ENCODE peak calls at places on chromosome 10, in four cellular contexts. A is K562, Q is GM12878, T is HepG2. X is an unnamed sample.

GRCh38 chr10:120503695-120504094 is 46.7 kb downstream of the PLPP4 start:
- DNase-seq in T (no peak), Q (no peak), A (no peak), X (no peak)

GRCh38 chr10:73953665-73954064 is 42.7 kb downstream of the PLAU start:
- DNase-seq in T (no peak), A (no peak), Q (no peak), X (no peak)

GRCh38 chr10:118163227-118163626 is 116.5 kb upstream of the RAB11FIP2 start:
- DNase-seq in T (no peak), Q (no peak), A (no peak), X (no peak)

GRCh38 chr10:128518000-128518399 is 391.8 kb upstream of the MKI67 start:
- DNase-seq in A (no peak), T (no peak), Q (no peak), X (no peak)

GRCh38 chr10:77524300-77524711 is 113.3 kb downstream of the KCNMA1 start:
- DNase-seq in T (no peak), Q (no peak), A (no peak), X (no peak)

GRCh38 chr10:18400201-18400910 is 251.0 kb downstream of the NSUN6 start:
- DNase-seq in Q (peak), A (peak), T (peak), X (peak)

GRCh38 chr10:117386805-117387204 is 11.6 kb upstream of the PDZD8 start:
- DNase-seq in T (no peak), A (no peak), Q (no peak), X (no peak)

GRCh38 chr10:99765672-99766071 is 16.8 kb upstream of the ABCC2 start:
- DNase-seq in A (no peak), T (no peak), Q (peak), X (no peak)

GRCh38 chr10:103238506-103239252 is 7.0 kb upstream of the RPEL1 start:
- DNase-seq in T (peak), A (no peak), Q (no peak), X (peak)

GRCh38 chr10:72540193-72540807 is 85.6 kb downstream of the MICU1 start:
- DNase-seq in Q (no peak), A (no peak), T (no peak), X (no peak)

GRCh38 chr10:116697816-116698215 is 44.5 kb downstream of the HSPA12A start:
- DNase-seq in A (no peak), T (no peak), Q (no peak), X (no peak)

GRCh38 chr10:81101062-81101461 is 563.4 kb downstream of the SH2D4B start:
- DNase-seq in A (no peak), Q (no peak), T (no peak), X (no peak)

GRCh38 chr10:103745264-103746247 is 109.8 kb downstream of the SH3PXD2A start:
- DNase-seq in T (no peak), Q (no peak), A (no peak), X (no peak)

GRCh38 chr10:31908157-31908556 is 20.5 kb downstream of the ARHGAP12 start:
- DNase-seq in A (no peak), Q (no peak), T (no peak), X (no peak)

GRCh38 chr10:111148025-111148424 is 71.2 kb downstream of the ADRA2A start:
- DNase-seq in A (no peak), Q (no peak), T (no peak), X (no peak)

GRCh38 chr10:24707445-24707844 is 16.2 kb downstream of the ARHGAP21 start:
- DNase-seq in T (no peak), Q (no peak), A (no peak), X (no peak)

GRCh38 chr10:110544958-110545537 is 22.4 kb upstream of the SMC3 start:
- DNase-seq in T (no peak), Q (no peak), A (no peak), X (no peak)

GRCh38 chr10:815338-816104 is 116.0 kb downstream of the LARP4B start:
- DNase-seq in A (no peak), T (no peak), Q (no peak), X (no peak)

GRCh38 chr10:64115471-64115870 is 594.3 kb downstream of the REEP3 start:
- DNase-seq in A (no peak), Q (no peak), T (no peak), X (no peak)

GRCh38 chr10:77959384-77959783 is 32.8 kb upstream of the DLG5 start:
- DNase-seq in A (no peak), Q (no peak), T (no peak), X (no peak)

GRCh38 chr10:63829020-63829419 is 307.8 kb downstream of the REEP3 start:
- DNase-seq in Q (no peak), A (no peak), T (no peak), X (no peak)

GRCh38 chr10:13703997-13704536 is 117.3 kb downstream of the PRPF18 start:
- DNase-seq in T (no peak), Q (no peak), A (no peak), X (no peak)
- TF ChIP-seq CREM in T (no peak), Q (no peak), A (no peak), X (no peak)

GRCh38 chr10:97426776-97427570 is 982 bp downstream of the PGAM1 start:
- DNase-seq in T (no peak), A (no peak), Q (no peak), X (no peak)
- TF ChIP-seq CREM in T (no peak), A (no peak), Q (no peak), X (no peak)

DNA sequence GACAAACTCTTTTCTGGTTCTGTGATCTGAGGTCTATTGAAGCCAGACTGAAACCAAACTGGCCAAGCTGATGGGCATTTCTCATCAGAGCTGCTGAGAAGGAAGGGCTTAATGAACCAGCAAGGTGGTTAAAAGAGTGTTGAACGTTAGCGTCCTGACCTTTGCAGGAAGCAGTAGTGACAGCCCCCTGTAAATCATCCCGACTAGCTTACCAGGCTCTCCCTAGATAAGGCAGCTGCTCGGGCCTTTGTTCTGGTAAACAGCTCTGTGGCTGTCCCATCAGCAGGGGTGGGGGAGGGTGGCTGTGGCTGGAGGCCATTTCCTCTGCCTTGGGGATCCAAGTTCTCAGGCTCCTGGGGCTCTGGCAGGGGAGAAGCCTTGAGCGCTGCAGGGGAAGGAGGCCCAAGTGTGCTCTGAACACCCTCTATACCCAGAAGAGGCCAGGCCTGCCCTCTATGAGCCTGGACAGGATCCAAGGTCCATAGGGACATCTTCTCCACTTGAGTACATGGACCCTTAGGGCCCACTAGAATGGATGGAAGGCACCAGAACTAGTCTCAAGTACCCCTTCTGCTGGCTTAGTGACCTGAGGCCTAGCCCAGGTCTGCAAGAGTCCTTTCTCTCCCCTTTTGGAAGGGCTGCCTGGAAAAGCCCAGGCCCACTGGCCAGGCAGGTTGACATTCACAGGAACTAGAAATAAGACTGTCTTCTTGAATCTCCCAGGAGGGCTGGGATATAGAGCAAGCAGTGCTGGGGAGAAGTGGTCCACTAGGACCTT is 134.6 kb downstream of the ARHGAP22 start:
- DNase-seq in T (no peak), A (peak), Q (no peak), X (no peak)
- TF ChIP-seq CREM in T (no peak), A (peak), Q (no peak), X (no peak)

GRCh38 chr10:94223702-94224370 is 138.9 kb downstream of the NOC3L start:
- DNase-seq in T (no peak), A (no peak), Q (no peak), X (no peak)
- TF ChIP-seq CREM in T (no peak), A (no peak), Q (no peak), X (no peak)

DNA sequence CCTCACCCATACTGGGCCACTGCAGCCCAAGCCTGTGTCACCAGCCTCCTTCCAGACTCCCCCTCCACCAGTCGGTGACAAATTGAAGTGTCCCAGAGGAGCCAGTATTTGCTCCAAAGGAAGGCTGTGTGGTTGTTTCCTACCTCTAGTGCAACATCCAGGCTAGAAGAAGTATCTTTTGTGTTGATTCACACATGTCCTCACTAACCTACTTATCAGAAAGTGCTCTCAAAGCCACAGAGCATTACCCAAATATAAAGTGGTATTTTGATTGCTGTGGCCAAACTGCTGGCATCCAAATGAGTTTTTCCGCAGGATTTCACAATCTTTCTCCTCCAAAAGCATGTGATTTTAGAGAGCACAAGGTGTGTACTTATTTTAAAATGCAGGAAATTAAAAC is 134.8 kb downstream of the CUL2 start:
- DNase-seq in T (no peak), A (no peak), Q (no peak), X (no peak)
- TF ChIP-seq CREM in T (no peak), A (no peak), Q (no peak), X (no peak)

DNA sequence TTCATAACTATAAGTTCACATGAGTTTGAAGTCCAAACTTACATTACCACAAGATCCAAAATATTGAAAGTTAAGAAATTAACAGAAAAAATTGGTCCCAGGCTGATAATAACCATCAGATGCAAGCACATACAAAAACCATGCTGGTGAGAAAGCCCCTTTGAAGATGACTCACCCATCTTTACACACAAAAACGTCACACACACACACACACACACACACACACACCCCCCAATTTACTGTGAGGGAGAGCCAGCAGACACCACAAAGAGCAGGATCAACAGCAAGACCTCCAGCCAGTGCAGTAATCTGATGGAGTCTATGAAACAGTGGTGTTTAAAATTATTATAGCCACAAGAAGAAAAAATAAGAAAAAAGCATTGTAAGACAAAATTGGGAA is 50.1 kb upstream of the DRGX start:
- DNase-seq in A (no peak), Q (no peak), T (no peak), X (no peak)
- TF ChIP-seq CREM in A (no peak), Q (no peak), T (no peak), X (no peak)

DNA sequence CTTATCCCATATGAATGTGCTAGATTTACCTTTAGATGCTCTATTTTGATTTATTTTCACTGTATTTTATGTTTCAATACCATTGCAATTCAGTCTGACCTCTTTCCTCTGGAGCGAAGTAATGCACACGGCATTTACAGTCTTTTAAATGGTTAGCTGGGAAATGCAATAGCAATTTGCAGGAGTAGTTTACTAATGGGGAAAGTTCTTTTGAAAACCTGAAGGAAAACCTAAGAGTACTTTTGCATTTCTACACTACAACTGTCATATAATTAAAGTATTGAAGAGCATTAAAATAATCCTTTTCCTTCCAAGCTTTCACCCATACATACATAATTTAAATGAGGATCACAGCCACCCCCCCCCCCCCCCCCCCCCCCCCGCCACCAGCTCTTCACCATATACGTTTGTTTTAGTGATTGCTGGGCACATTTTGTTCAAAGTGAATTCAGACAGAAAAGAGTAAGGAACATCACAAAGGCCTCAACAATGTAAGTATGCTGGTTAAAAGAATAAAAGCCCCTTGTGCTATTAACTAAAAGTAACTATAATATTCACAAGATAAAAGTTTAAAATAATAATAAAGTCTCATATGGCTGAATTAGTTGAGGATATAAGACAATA is 3.5 kb downstream of the SKIDA1 start:
- DNase-seq in A (no peak), T (no peak), Q (no peak), X (no peak)
- TF ChIP-seq CREM in A (no peak), T (no peak), Q (no peak), X (no peak)

GRCh38 chr10:124999433-125000365 is 57.8 kb downstream of the ZRANB1 start:
- DNase-seq in A (no peak), T (no peak), Q (no peak), X (peak)

GRCh38 chr10:125001313-125002043 is 59.6 kb downstream of the ZRANB1 start:
- DNase-seq in A (no peak), T (no peak), Q (no peak), X (peak)

GRCh38 chr10:125002044-125002422 is 60.1 kb downstream of the ZRANB1 start:
- DNase-seq in A (no peak), Q (no peak), T (no peak), X (no peak)

GRCh38 chr10:124998624-124999291 is 56.8 kb downstream of the ZRANB1 start:
- DNase-seq in T (no peak), Q (no peak), A (no peak), X (peak)

DNA sequence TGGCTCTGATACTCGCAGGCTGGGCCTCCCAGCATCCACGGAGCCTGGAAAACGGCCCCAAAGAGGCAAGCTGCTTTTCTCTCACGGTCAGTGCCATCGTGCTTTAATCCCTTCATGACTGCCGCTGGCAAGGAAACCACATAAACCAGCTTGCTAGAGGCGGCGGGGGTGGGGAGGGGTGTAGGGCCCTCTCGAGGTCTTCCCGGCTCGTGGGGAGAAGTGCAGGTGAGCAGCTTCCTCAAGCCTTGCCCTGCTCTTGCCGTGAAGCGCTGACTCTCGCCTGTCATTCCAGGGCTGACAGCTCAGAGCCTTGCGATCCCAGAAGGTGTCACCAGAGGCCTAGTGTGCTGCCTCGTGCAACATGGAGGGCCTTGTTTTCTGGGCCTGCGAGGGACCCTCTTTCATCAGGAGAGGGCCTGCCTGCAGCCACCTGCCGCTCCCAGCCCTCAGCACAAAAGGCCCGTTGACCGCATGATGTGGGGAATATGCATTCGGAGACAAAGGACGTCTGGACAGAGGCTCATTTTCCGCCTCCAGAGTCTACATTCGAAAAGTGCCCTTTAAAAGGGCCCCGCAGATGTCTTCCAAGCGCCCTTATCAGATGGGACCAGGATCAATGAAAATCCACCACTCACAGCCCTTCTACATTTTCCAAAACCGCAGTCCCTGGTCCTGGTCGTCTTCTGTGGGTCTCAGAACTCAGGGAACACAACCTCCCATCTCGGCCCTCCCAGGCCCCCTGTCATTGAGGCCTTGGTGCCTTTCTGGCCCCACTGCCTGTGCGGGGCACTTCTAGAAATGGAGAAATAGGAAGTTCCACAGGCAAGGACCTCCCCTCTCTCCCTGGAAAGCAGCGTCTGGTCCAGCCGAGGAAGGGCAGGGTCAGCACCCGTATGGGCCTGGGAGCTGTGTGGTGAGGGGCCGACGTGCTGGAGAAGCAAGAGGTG is 58.7 kb downstream of the ZRANB1 start:
- DNase-seq in T (no peak), A (no peak), Q (no peak), X (peak)
- TF ChIP-seq CREM in T (no peak), A (no peak), Q (no peak), X (no peak)